ENCODE peak calls at places on chromosomes 5 and 9, in five cellular contexts. K, Y, O, C and X are unnamed samples.

GRCh38 chr9:133919253-133920115 is 72.6 kb downstream of the VAV2 start:
- DNase-seq in K (no peak), Y (no peak), O (no peak), C (no peak), X (no peak)

GRCh38 chr5:56269216-56269927 is 36.2 kb upstream of the ANKRD55 start:
- DNase-seq in K (peak), Y (peak), O (no peak), C (no peak), X (peak)

GRCh38 chr5:173050791-173051190 is 5.4 kb upstream of the CREBRF start:
- DNase-seq in K (no peak), Y (no peak), O (no peak), C (no peak), X (no peak)

GRCh38 chr5:68534131-68534940 is 318.8 kb downstream of the PIK3R1 start:
- DNase-seq in K (no peak), Y (no peak), O (no peak), C (peak), X (peak)

GRCh38 chr5:102581011-102581410 is 82.2 kb upstream of the SLCO6A1 start:
- DNase-seq in K (no peak), Y (no peak), O (no peak), C (no peak), X (no peak)

GRCh38 chr9:129176786-129177442 is 1.1 kb downstream of the IER5L start:
- DNase-seq in K (no peak), Y (no peak), O (no peak), C (peak), X (peak)

GRCh38 chr9:127133739-127134167 is 11.3 kb upstream of the ANGPTL2 start:
- DNase-seq in K (peak), Y (peak), O (no peak), C (no peak), X (peak)

GRCh38 chr5:88761269-88761880 is 121.6 kb downstream of the MEF2C start:
- DNase-seq in K (no peak), Y (no peak), O (no peak), C (no peak), X (no peak)

GRCh38 chr5:36239370-36240293 is 2.1 kb downstream of the NADK2 start:
- DNase-seq in K (no peak), Y (no peak), O (no peak), C (no peak), X (peak)

GRCh38 chr9:34403554-34404380 is 27.1 kb upstream of the MYORG start:
- DNase-seq in K (peak), Y (no peak), O (no peak), C (peak), X (peak)

GRCh38 chr9:127169507-127169883 is 47.1 kb upstream of the ANGPTL2 start:
- DNase-seq in K (no peak), Y (no peak), O (no peak), C (no peak), X (no peak)

GRCh38 chr9:123370108-123370507 is 14.1 kb downstream of the CRB2 start:
- DNase-seq in K (no peak), Y (no peak), O (no peak), C (no peak), X (no peak)

GRCh38 chr9:7147136-7148090 is 389.6 kb downstream of the KDM4C start:
- DNase-seq in K (peak), Y (no peak), O (no peak), C (no peak), X (no peak)